ENCODE peak calls at places on chromosomes 4 and X, in six cellular contexts. C, V, X, F, B and J are unnamed samples.

GRCh38 chr4:55545681-55546632 is 752 bp downstream of the CLOCK start:
- DNase-seq in F (peak; percentile 89), B (peak; percentile 67), V (peak; percentile 64), C (peak; percentile 86), X (peak; percentile 62), J (peak; percentile 84)

GRCh38 chr4:156476359-156476758 is 495.2 kb downstream of the PDGFC start:
- DNase-seq in F (no peak), C (no peak), X (peak; percentile 98), V (peak; percentile 99), B (peak; percentile 94), J (no peak)

GRCh38 chrX:126770179-126770578 is 49.4 kb upstream of the PRR32 start:
- DNase-seq in B (no peak), X (no peak), V (peak; percentile 4), C (no peak), F (no peak), J (peak; percentile 4)

GRCh38 chrX:109995155-109995554 is 7.8 kb upstream of the TMEM164 start:
- DNase-seq in X (no peak), V (no peak), B (no peak), C (no peak), F (no peak), J (no peak)

GRCh38 chr4:155952546-155952945 is 1.1 kb downstream of the CTSO start:
- DNase-seq in X (peak; percentile 42), F (no peak), C (no peak), V (peak; percentile 43), B (peak; percentile 66), J (no peak)

GRCh38 chrX:46408553-46409407 is 136.4 kb downstream of the ZNF674 start:
- DNase-seq in C (peak; percentile 75), V (peak; percentile 29), B (peak; percentile 84), X (peak; percentile 76), F (peak; percentile 79), J (peak; percentile 50)

GRCh38 chrX:77223046-77223445 is 224.1 kb upstream of the FGF16 start:
- DNase-seq in V (no peak), F (no peak), B (no peak), X (no peak), C (no peak), J (no peak)

GRCh38 chr4:83362492-83363329 is 28.1 kb upstream of the HPSE start:
- DNase-seq in B (peak; percentile 59), V (no peak), C (no peak), X (peak; percentile 34), F (no peak), J (no peak)

GRCh38 chr4:12852338-12853307 is 631.5 kb downstream of the RAB28 start:
- DNase-seq in C (no peak), F (no peak), V (peak; percentile 67), X (peak; percentile 52), B (peak; percentile 78), J (peak; percentile 24)

GRCh38 chrX:150935466-150935865 is 37.0 kb upstream of the CD99L2 start:
- DNase-seq in X (peak; percentile 41), F (no peak), B (peak; percentile 50), V (peak; percentile 17), C (no peak), J (no peak)

GRCh38 chr4:180539284-180539683 is 1703.9 kb upstream of the TENM3 start:
- DNase-seq in B (no peak), X (no peak), C (no peak), F (no peak), V (no peak), J (no peak)

GRCh38 chr4:176844448-176844847 is 51.7 kb upstream of the VEGFC start:
- DNase-seq in F (no peak), X (no peak), B (no peak), C (no peak), V (no peak), J (no peak)

GRCh38 chr4:168362025-168362401 is 43.5 kb upstream of the DDX60 start:
- DNase-seq in X (no peak), B (no peak), F (no peak), V (no peak), C (no peak), J (no peak)

GRCh38 chr4:164731827-164732474 is 22.0 kb upstream of the SMIM31 start:
- DNase-seq in C (peak; percentile 63), F (no peak), V (peak; percentile 32), B (peak; percentile 50), X (peak; percentile 28), J (peak; percentile 60)

GRCh38 chr4:58216461-58216860 is 1106.3 kb upstream of the IGFBP7 start:
- DNase-seq in B (no peak), C (no peak), X (no peak), V (no peak), F (no peak), J (no peak)

GRCh38 chrX:65871671-65872311 is 168.1 kb downstream of the VSIG4 start:
- DNase-seq in C (no peak), B (peak; percentile 34), X (no peak), F (no peak), V (peak; percentile 77), J (peak; percentile 3)

GRCh38 chr4:24850669-24851068 is 55.3 kb downstream of the SOD3 start:
- DNase-seq in F (peak; percentile 81), V (peak; percentile 68), B (peak; percentile 94), C (no peak), X (peak; percentile 94), J (no peak)

DNA sequence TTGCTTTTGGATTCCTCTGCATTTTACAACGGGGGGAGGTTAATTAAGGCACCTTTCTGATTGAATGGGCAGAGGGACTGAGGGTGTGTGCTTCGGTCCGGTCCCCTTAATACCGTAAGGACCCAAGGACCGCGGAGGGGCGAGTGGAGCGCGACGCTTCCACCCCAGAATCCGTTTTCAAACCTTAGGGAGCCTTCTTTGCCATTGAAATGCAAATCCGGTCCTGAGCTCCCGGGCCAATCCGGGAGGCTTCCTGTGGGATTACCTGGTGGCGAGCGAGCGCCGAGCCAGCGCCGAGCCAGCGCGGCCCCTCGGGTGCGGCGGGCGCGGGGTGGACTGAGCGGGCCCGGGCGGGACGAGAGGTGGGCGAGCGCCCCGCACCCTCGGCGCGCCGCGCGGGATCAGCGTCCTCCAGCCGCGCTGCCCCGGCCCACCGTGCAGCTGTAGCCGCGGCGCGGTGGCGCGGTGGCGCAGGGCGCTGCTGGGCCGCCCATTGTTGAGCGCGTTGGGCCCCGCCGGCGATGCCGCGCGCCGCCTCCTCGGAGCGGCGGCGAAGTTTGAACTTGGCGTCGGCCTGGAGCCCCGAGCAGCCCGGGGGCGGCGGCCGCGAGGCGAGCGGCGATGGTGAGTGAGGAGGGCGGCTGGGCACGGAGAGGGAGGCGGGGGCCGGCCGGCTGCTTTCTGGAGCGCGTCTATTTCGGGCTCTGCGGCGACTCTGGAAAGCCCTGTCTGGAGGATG is 208.7 kb downstream of the SOWAHB start:
- DNase-seq in X (peak; percentile 28), C (peak; percentile 69), B (no peak), F (peak; percentile 72), V (peak; percentile 42), J (peak; percentile 61)
- TF ChIP-seq CTCF in X (peak; percentile 3), C (no peak), B (no peak), F (no peak), V (peak; percentile 3), J (no peak)

GRCh38 chr4:1626151-1626550 is 58.0 kb downstream of the FAM53A start:
- DNase-seq in X (no peak), F (no peak), B (no peak), C (no peak), V (no peak), J (no peak)

GRCh38 chr4:1626941-1627340 is 57.2 kb downstream of the FAM53A start:
- DNase-seq in F (no peak), V (no peak), X (no peak), B (no peak), C (no peak), J (no peak)

GRCh38 chr4:1628892-1629703 is 55.0 kb downstream of the FAM53A start:
- DNase-seq in C (peak; percentile 61), B (peak; percentile 34), F (peak; percentile 78), V (no peak), X (peak; percentile 6), J (peak; percentile 90)

GRCh38 chr4:1625600-1626138 is 58.4 kb downstream of the FAM53A start:
- DNase-seq in V (no peak), C (no peak), F (no peak), B (no peak), X (no peak), J (no peak)

DNA sequence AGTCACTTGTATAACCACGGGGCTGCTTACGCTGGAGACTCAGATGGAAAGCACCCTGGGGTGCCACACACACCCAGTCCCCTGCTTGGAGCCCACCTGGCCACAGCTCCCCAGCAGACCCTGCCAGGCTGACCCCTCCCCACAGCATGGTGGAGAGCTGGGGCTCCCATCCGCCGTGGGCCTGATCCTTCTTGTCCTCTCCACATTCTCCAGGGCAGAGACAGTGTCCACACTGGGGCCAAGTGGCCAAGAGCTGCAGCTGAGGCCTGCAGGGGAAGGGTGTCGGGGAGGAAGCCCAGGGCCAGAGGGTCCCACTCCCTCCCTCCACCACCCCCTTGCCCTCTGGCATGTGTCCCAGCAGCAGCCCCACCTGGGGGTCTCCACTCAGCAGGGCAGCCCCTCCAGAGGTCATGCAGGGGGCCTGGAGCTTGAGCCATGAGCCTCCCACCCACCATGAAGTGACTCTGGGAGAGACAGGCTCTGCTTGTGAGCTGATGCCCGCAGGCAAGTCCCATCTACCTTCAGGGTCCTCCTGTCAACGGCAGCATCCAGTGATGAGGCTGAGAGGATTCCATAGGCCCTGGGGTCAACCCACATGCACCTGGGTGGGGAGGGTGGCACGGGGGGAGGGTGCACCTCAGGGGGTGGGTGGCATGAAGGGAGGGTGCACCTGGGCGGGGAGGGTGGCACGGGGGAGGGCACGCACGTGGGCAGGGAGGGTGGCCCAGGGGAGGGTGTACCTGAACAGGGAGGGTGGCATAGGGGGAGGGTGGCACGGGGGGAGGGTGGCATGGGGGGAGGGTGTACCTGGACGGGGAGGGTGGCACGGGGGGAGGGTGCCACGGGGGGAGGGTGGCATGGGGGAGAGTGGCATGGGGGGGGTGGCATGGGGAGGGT is 56.4 kb downstream of the FAM53A start:
- DNase-seq in V (no peak), C (no peak), X (no peak), B (no peak), F (no peak), J (no peak)
- TF ChIP-seq CTCF in V (no peak), C (no peak), X (no peak), B (no peak), F (no peak), J (no peak)

GRCh38 chrX:143648705-143649104 is 12.8 kb upstream of the SLITRK4 start:
- DNase-seq in B (no peak), V (no peak), X (no peak), C (no peak), F (no peak), J (no peak)
- TF ChIP-seq CTCF in B (no peak), V (no peak), X (no peak), C (no peak), F (no peak), J (no peak)

DNA sequence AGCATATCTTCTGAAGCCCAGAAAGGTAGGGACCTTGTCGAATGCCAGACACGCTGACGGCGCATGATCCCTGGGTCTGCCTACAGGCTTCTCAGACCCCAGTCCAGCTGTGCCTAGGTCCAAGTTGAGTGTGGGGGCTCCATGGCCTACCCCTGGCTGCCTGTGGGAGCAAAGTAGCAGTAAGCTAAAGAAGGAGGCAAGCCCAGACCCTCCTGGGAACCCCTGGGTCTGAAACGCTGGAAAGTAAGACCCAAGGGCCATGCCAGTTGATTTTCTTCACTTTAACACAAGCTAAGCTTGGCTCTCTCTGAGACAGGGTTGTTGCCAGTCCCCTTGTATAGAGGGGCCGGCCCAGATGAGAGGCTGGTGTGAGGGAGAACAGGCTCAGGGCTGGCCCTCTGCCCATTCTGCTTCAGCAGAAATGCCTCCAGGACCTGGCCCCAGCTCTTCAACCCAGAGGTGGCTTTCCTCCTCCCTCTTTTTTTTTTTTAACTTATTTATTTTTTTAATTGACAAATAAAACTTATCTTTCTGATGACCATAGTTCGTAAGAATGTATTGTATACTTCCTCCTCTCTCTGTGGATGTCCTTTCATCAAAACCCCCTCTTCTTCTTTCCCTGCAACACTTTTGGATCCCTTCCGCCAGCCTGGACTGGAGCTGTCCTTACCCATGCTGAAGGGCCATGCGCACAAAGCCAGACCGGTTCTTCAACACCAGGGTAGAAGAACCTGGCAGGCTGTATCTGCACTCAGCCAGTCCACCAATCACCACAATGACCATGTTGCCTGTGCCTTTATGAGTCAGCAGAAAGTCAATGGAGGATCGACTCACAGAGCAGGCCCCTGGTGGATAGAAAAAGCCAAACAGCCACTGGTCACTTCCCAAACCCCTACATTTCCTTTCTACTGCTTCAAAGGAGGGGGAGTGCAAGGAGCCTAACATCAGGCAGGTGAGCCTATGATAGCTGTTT is 7.1 kb downstream of the AWAT2 start:
- DNase-seq in C (no peak), B (no peak), F (no peak), X (peak; percentile 42), V (no peak), J (no peak)
- TF ChIP-seq CTCF in C (no peak), B (no peak), F (no peak), X (no peak), V (no peak), J (no peak)